ENCODE peak calls at places on chromosomes 4 and X, in four cellular contexts. One of them, this sample, is unnamed. For H3K36me3, the result is how much of the 10 kb centered on the place peaks cover.

GRCh38 chr4:81503586-81503985 is 31.9 kb upstream of the RASGEF1B start:
- DNase-seq in NT2/D1: no peak
- DNase-seq in SK-N-MC: no peak
- DNase-seq in fibroblast of lung: no peak
- DNase-seq in this sample: no peak

GRCh38 chrX:37476571-37477188 is 94.8 kb upstream of the LANCL3 start:
- DNase-seq in NT2/D1: peak
- DNase-seq in SK-N-MC: no peak
- DNase-seq in fibroblast of lung: no peak
- DNase-seq in this sample: no peak

GRCh38 chr4:101175896-101176676 is 171.2 kb downstream of the PPP3CA start:
- DNase-seq in NT2/D1: no peak
- DNase-seq in SK-N-MC: no peak
- DNase-seq in fibroblast of lung: no peak
- DNase-seq in this sample: no peak

GRCh38 chrX:3733043-3733430 is 19.6 kb upstream of the PRKX start:
- DNase-seq in NT2/D1: no peak
- DNase-seq in SK-N-MC: no peak
- DNase-seq in fibroblast of lung: no peak
- DNase-seq in this sample: no peak

GRCh38 chrX:70022608-70023007 is 27.1 kb downstream of the AWAT2 start:
- DNase-seq in NT2/D1: no peak
- DNase-seq in SK-N-MC: no peak
- DNase-seq in fibroblast of lung: no peak
- DNase-seq in this sample: no peak

GRCh38 chr4:75742451-75742850 is 18.1 kb downstream of the USO1 start:
- DNase-seq in NT2/D1: no peak
- DNase-seq in SK-N-MC: no peak
- DNase-seq in fibroblast of lung: no peak
- DNase-seq in this sample: no peak

GRCh38 chrX:13938766-13939530 is 90.7 kb downstream of the GEMIN8 start:
- DNase-seq in NT2/D1: no peak
- DNase-seq in SK-N-MC: no peak
- DNase-seq in fibroblast of lung: no peak
- DNase-seq in this sample: peak

GRCh38 chrX:153587342-153587741 is 11.6 kb downstream of the CCNQ start:
- DNase-seq in NT2/D1: no peak
- DNase-seq in SK-N-MC: no peak
- DNase-seq in fibroblast of lung: no peak
- DNase-seq in this sample: no peak

GRCh38 chr4:131764730-131765129 is 1384.4 kb upstream of the PCDH10 start:
- DNase-seq in NT2/D1: no peak
- DNase-seq in SK-N-MC: no peak
- DNase-seq in fibroblast of lung: no peak
- DNase-seq in this sample: no peak

GRCh38 chrX:109089359-109089758 is 353.0 kb upstream of the IRS4 start:
- DNase-seq in NT2/D1: no peak
- DNase-seq in SK-N-MC: no peak
- DNase-seq in fibroblast of lung: no peak
- DNase-seq in this sample: no peak

GRCh38 chr4:17283832-17284231 is 228.1 kb downstream of the QDPR start:
- DNase-seq in NT2/D1: no peak
- DNase-seq in SK-N-MC: no peak
- DNase-seq in fibroblast of lung: no peak
- DNase-seq in this sample: no peak

GRCh38 chr4:122777846-122778501 is 45.5 kb downstream of the BBS12 start:
- DNase-seq in NT2/D1: no peak
- DNase-seq in SK-N-MC: no peak
- DNase-seq in fibroblast of lung: peak
- DNase-seq in this sample: peak

GRCh38 chrX:71315917-71316316 is 14.4 kb downstream of the ITGB1BP2 start:
- DNase-seq in NT2/D1: no peak
- DNase-seq in SK-N-MC: no peak
- DNase-seq in fibroblast of lung: peak
- DNase-seq in this sample: peak

GRCh38 chr4:29073571-29073970 is 1646.6 kb upstream of the PCDH7 start:
- DNase-seq in NT2/D1: no peak
- DNase-seq in SK-N-MC: no peak
- DNase-seq in fibroblast of lung: no peak
- DNase-seq in this sample: no peak

GRCh38 chr4:139892973-139893736 is 227.5 kb downstream of the MGST2 start:
- DNase-seq in NT2/D1: no peak
- DNase-seq in SK-N-MC: no peak
- DNase-seq in fibroblast of lung: no peak
- DNase-seq in this sample: no peak

GRCh38 chr4:124426279-124426678 is 286.3 kb downstream of the ANKRD50 start:
- DNase-seq in NT2/D1: no peak
- DNase-seq in SK-N-MC: no peak
- DNase-seq in fibroblast of lung: no peak
- DNase-seq in this sample: no peak

GRCh38 chr4:42396361-42397255 is 680 bp upstream of the SHISA3 start:
- DNase-seq in NT2/D1: no peak
- DNase-seq in SK-N-MC: no peak
- DNase-seq in fibroblast of lung: no peak
- DNase-seq in this sample: no peak

DNA sequence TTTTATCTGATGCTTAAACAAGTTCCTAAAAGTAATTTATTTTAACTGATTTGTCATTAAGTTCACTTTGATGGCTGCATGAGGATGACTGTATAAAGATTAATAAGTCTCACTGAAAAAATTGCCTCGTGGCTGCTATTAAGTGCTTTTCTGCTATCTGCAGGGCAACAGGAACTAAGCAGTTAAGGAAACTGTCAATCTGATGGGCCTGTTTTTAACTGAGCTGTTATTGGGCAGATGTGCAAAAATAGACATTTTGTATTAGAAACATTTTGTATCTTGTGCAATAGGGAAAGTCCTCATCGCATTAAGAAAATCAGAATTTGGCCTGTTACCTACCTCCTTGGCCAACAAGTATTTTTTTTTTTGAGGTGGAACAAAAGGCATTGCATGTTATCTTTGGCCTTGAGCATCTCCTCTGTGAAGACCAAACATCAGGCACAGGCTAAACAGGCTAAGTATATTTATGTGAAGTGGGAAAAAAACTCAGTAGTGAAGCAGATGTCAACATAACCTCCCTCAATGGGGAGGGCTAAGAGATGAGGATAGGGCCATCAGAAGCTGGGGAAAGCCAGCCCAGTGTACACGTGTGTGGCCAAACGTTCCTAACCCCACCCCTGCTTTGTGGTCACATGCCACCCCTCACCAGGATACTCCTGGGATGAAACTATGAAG is 102.4 kb downstream of the FNIP2 start:
- DNase-seq in NT2/D1: no peak
- DNase-seq in SK-N-MC: no peak
- DNase-seq in fibroblast of lung: no peak
- DNase-seq in this sample: no peak
- H3K36me3 ChIP-seq in NT2/D1: under half
- H3K36me3 ChIP-seq in SK-N-MC: under half
- H3K36me3 ChIP-seq in fibroblast of lung: under half
- H3K36me3 ChIP-seq in this sample: half or more

DNA sequence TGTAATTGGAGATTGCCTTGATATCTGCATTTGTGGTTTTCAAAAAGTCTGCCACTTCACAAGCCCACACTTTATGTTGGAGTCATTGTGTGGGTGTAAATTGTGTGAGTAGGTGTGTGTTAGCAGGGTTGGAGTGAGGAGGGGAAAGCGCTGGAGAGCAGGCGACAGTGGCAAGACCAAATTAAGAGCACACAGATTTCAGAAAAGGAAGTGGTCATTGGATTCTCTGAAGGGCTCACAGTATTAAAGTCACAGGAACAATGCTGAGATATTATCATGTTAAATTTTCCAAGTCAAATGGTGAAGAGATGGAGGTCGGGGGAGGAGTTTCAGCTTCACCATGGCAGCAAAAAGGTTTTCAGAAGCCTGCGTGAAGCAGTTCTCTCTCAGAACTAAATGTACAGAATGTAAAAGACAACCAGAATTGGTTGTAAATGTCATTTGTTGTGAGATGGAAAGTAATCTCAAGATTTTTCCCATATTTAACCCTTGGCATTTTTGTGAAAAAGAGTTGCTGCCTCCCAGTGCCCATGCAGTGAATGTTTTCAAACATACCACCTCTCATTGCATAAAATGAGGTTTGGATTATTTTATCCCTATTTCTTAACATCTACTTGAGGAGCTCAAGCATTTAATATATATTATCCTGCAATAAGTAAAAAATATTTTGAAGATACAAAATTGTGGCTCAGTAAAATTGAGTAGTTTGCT is 265.9 kb downstream of the ZNF674 start:
- DNase-seq in NT2/D1: peak
- DNase-seq in SK-N-MC: no peak
- DNase-seq in fibroblast of lung: peak
- DNase-seq in this sample: peak
- H3K9ac ChIP-seq in NT2/D1: no peak
- H3K9ac ChIP-seq in SK-N-MC: no peak
- H3K9ac ChIP-seq in fibroblast of lung: no peak
- H3K9ac ChIP-seq in this sample: no peak

GRCh38 chrX:16867947-16868346 is 2.2 kb downstream of the RBBP7 start:
- DNase-seq in NT2/D1: no peak
- DNase-seq in SK-N-MC: no peak
- DNase-seq in fibroblast of lung: no peak
- DNase-seq in this sample: peak
- H3K4me3 ChIP-seq in NT2/D1: no peak
- H3K4me3 ChIP-seq in SK-N-MC: peak
- H3K4me3 ChIP-seq in fibroblast of lung: peak
- H3K4me3 ChIP-seq in this sample: peak

GRCh38 chr4:110071466-110071865 is 126.9 kb downstream of the ELOVL6 start:
- DNase-seq in NT2/D1: no peak
- DNase-seq in SK-N-MC: no peak
- DNase-seq in fibroblast of lung: no peak
- DNase-seq in this sample: no peak
- H3K36me3 ChIP-seq in NT2/D1: under half
- H3K36me3 ChIP-seq in SK-N-MC: under half
- H3K36me3 ChIP-seq in fibroblast of lung: under half
- H3K36me3 ChIP-seq in this sample: under half

DNA sequence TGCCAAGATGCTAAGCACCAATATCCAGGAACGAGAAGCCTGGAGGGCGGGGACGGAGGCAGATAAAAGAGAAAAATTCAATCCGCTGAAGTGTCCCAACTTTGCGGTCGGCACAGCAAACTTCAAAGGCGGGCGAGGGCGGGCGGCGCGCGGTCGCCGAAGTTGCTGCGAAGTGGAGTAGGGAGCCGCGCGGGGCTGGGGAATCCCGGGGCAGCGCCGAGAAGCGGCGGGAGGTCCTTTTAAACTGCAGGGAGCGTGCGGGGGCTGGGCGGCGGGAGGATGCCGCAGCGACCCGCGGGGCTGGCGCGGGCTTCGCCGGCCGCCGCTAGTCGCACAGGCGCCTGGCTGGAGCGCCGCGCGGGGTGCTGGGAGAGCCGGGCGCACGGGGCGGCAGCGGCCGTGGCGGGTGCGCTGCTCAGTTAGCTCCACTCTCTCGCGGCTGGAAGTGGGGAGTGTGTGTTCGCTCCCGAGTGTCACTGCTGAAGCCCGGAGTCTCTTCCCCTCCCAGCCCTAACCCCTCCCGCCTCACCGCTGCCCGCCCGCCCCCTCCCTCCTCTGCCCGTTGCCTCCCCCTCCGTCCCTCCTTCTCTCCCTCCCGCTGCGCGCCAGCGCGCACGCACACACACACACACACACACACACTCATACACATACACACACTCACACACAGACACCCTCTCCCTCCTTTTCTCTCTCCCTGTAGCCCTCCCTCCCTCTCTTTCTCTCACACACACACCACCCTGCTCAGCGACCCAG is at the start of gene NDNF:
- DNase-seq in NT2/D1: no peak
- DNase-seq in SK-N-MC: no peak
- DNase-seq in fibroblast of lung: peak
- DNase-seq in this sample: peak
- H3K9ac ChIP-seq in NT2/D1: peak
- H3K9ac ChIP-seq in SK-N-MC: peak
- H3K9ac ChIP-seq in fibroblast of lung: peak
- H3K9ac ChIP-seq in this sample: peak

DNA sequence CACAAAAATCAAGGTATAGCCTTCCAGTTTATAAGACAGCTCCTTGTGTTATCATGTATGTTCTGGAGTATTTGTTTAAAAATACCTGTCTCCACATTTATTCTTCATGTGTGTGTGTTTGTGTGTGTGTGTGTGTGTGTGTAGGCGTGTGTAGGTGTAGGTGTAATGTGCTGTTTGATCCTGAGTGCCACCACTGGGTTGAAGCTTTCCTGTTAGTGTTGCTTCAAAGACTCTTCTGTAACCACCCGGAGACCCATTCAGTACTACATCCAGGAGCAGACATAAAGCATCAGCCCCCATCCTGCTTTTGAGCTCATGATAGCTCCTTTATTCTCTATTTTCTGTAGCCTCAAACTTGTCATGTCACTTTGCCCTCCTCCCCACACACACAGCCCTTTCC is 3.0 kb upstream of the ZDHHC9 start:
- DNase-seq in NT2/D1: no peak
- DNase-seq in SK-N-MC: no peak
- DNase-seq in fibroblast of lung: no peak
- DNase-seq in this sample: no peak
- H3K4me3 ChIP-seq in NT2/D1: no peak
- H3K4me3 ChIP-seq in SK-N-MC: no peak
- H3K4me3 ChIP-seq in fibroblast of lung: no peak
- H3K4me3 ChIP-seq in this sample: no peak

This sample was measured in adipocyte.